ENCODE peak calls at places on chromosomes 7 and 10, in five cellular contexts. P is cardiac muscle cell, Y is IMR-90, J is Panc1, E is lung. H is an unnamed sample.

GRCh38 chr7:141702047-141702567 is at the start of gene DENND11:
- DNase-seq in P (peak; percentile 83), E (peak; percentile 38), Y (peak; percentile 11), J (no peak), H (peak; percentile 42)

GRCh38 chr7:41824284-41824683 is 121.4 kb upstream of the INHBA start:
- DNase-seq in P (no peak), J (no peak), E (no peak), Y (peak; percentile 71), H (no peak)

GRCh38 chr10:100970076-100970913 is 991 bp downstream of the SEMA4G start:
- DNase-seq in Y (no peak), P (no peak), E (no peak), J (no peak), H (no peak)

GRCh38 chr7:70092314-70093303 is 494.3 kb downstream of the AUTS2 start:
- DNase-seq in P (no peak), Y (peak; percentile 0), J (no peak), E (no peak), H (peak; percentile 97)

GRCh38 chr10:33337335-33337854 is 2.9 kb upstream of the NRP1 start:
- DNase-seq in J (no peak), E (no peak), Y (peak; percentile 68), P (peak; percentile 81), H (no peak)

GRCh38 chr7:117872565-117873055 is 631 bp downstream of the CTTNBP2 start:
- DNase-seq in E (no peak), Y (no peak), J (no peak), P (peak; percentile 64), H (no peak)

GRCh38 chr7:2519119-2519930 is at the start of gene LFNG:
- DNase-seq in Y (peak; percentile 83), E (peak; percentile 82), P (peak; percentile 96), J (no peak), H (peak; percentile 97)

GRCh38 chr10:131891196-131891928 is 9.4 kb upstream of the PPP2R2D start:
- DNase-seq in P (peak; percentile 50), Y (peak; percentile 8), J (no peak), E (no peak), H (no peak)

GRCh38 chr7:122300607-122301079 is 3.9 kb downstream of the FEZF1 start:
- DNase-seq in J (no peak), P (no peak), Y (no peak), E (no peak), H (no peak)

GRCh38 chr7:122299624-122299934 is 5.0 kb downstream of the FEZF1 start:
- DNase-seq in P (no peak), Y (no peak), E (no peak), J (no peak), H (no peak)

GRCh38 chr7:122298131-122298530 is 6.4 kb downstream of the FEZF1 start:
- DNase-seq in E (no peak), P (no peak), Y (no peak), J (no peak), H (no peak)

GRCh38 chr7:122299935-122300606 is 4.5 kb downstream of the FEZF1 start:
- DNase-seq in P (no peak), Y (no peak), J (no peak), E (no peak), H (no peak)

DNA sequence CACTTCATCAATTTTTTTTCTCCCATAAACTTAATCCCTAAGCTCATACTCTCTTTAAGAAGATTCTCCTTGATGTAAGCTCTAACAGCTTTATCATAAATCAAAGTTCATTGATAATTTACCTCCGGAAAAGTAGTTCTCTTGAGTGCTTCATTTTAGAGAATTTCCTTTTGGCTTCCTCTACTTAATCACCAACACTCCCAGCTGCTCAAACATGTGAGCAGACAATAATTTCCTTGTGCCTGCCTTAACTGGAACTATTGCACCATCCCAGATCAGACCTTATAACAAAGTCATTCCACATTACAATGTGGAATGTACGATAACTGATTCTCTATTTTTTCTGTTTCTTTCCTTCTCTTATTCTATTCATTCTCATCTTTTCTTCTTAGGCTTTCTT is 5.9 kb downstream of the FEZF1 start:
- DNase-seq in E (no peak), J (no peak), P (no peak), Y (no peak), H (no peak)
- H3K27me3 ChIP-seq in E (peaks cover 8% of the 10 kb centered on the region), J (peaks cover 28% of the 10 kb centered on the region), P (peaks cover 100% of the 10 kb centered on the region), Y (peaks cover 35% of the 10 kb centered on the region), H (peaks cover 4% of the 10 kb centered on the region)

GRCh38 chr7:149828357-149829309 is 9.5 kb upstream of the ZNF862 start:
- DNase-seq in P (no peak), E (no peak), J (no peak), Y (no peak), H (no peak)
- H3K4me3 ChIP-seq in P (no peak overlapping the region), E (no peak overlapping the region), J (no peak overlapping the region), Y (no peak overlapping the region), H (no peak overlapping the region)

GRCh38 chr10:82396886-82397285 is 521.9 kb downstream of the NRG3 start:
- DNase-seq in Y (no peak), E (no peak), J (no peak), P (no peak), H (no peak)

GRCh38 chr10:82392533-82392932 is 517.5 kb downstream of the NRG3 start:
- DNase-seq in J (no peak), Y (no peak), P (no peak), E (no peak), H (no peak)

GRCh38 chr10:82394987-82395386 is 520.0 kb downstream of the NRG3 start:
- DNase-seq in Y (no peak), P (no peak), J (no peak), E (no peak), H (no peak)

GRCh38 chr10:82390866-82391658 is 516.1 kb downstream of the NRG3 start:
- DNase-seq in J (no peak), P (no peak), Y (no peak), E (no peak), H (no peak)

GRCh38 chr10:82394122-82394521 is 519.1 kb downstream of the NRG3 start:
- DNase-seq in J (no peak), P (no peak), E (no peak), Y (no peak), H (no peak)
- H3K27me3 ChIP-seq in J (no peaks in the 10 kb centered on the region), P (no peaks in the 10 kb centered on the region), E (no peaks in the 10 kb centered on the region), Y (no peaks in the 10 kb centered on the region), H (no peaks in the 10 kb centered on the region)

GRCh38 chr7:23474829-23475578 is 4.7 kb upstream of the IGF2BP3 start:
- DNase-seq in E (no peak), Y (no peak), P (no peak), J (no peak), H (no peak)

GRCh38 chr7:23475579-23475844 is 5.2 kb upstream of the IGF2BP3 start:
- DNase-seq in Y (no peak), E (no peak), J (no peak), P (no peak), H (no peak)

GRCh38 chr7:23477962-23478866 is 7.9 kb upstream of the IGF2BP3 start:
- DNase-seq in J (no peak), P (no peak), Y (no peak), E (no peak), H (no peak)

GRCh38 chr7:23477170-23477525 is 6.9 kb upstream of the IGF2BP3 start:
- DNase-seq in P (no peak), Y (no peak), E (no peak), J (no peak), H (no peak)

DNA sequence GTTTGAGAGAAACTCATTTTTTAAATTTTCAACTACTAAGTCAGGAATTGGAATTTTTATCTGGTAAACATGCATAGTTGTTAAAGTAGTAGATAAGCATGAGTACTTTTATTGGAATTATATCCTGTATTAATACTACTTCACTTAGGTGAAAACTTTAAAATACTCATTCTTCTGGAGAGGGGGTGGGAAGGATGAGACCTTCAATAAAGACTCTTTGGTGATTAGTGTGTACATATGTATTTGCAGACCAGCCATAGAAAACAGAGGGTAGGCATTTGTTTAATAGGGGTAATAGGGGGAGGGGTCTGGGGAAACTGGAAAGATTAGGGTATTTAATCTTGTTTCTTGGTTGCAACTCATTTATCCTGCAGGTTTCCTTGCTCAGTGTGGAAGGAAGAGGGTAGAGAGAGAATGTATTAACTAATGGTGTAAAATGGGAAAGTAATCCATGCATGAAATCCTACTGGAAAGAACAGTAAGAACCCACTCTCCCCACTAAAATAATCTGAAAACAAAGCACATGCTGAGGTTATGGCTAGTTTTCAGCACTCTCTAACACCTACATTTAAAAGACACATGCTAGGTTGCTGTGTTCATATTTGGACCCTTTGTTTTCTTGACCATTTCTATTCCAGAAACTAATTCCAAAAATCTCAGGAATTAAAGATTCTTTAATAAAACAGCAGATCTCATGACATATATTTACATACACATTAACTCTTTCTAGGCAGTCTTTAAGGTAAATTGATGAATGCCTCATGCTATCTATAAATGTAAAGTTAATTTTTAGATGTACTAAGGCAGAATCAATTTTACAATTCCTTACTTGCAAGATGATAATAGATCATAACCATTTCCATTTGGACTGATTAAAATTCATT is 6.2 kb upstream of the IGF2BP3 start:
- DNase-seq in P (no peak), E (no peak), J (no peak), Y (no peak), H (peak; percentile 44)
- H3K4me3 ChIP-seq in P (peak overlapping the region; percentile 72), E (no peak overlapping the region), J (peak overlapping the region; percentile 98), Y (no peak overlapping the region), H (peak overlapping the region; percentile 87)

GRCh38 chr10:128045833-128046120 is 80.4 kb downstream of the MKI67 start:
- DNase-seq in J (no peak), P (no peak), Y (no peak), E (no peak), H (no peak)
- H3K27me3 ChIP-seq in J (no peaks in the 10 kb centered on the region), P (no peaks in the 10 kb centered on the region), Y (no peaks in the 10 kb centered on the region), E (no peaks in the 10 kb centered on the region), H (no peaks in the 10 kb centered on the region)

GRCh38 chr10:13268310-13268709 is 31.6 kb downstream of the PHYH start:
- DNase-seq in Y (no peak), J (no peak), P (no peak), E (no peak), H (no peak)

GRCh38 chr10:13270877-13271551 is 28.9 kb downstream of the PHYH start:
- DNase-seq in P (no peak), Y (peak; percentile 25), J (no peak), E (no peak), H (no peak)

GRCh38 chr10:13268841-13269240 is 31.0 kb downstream of the PHYH start:
- DNase-seq in E (no peak), J (no peak), P (no peak), Y (no peak), H (no peak)

GRCh38 chr10:13271552-13272163 is 28.2 kb downstream of the PHYH start:
- DNase-seq in E (no peak), J (no peak), Y (peak; percentile 22), P (peak; percentile 29), H (peak; percentile 71)

DNA sequence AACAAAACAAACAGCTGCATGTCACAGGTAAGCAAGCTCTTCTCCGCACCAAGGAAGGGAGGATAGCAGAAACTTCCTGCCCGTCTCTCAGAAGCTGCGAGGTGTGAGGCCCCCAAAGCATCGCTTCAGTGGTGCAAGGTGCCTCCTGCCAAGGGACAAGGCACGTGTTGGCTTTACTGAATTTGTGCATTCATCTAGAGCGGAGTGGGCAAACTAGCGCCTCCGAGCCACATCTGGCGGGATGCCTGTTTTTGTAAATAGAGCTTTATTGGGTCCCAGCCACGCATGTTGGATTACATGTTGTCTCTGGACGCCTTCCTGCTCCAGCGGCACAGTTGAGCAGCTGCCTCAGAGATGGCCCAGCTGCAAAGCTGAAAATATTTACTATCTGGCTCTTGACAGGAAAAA is 27.7 kb downstream of the PHYH start:
- DNase-seq in J (no peak), E (peak; percentile 44), P (no peak), Y (peak; percentile 54), H (peak; percentile 65)
- H3K4me3 ChIP-seq in J (no peak overlapping the region), E (no peak overlapping the region), P (no peak overlapping the region), Y (peak overlapping the region; percentile 35), H (peak overlapping the region; percentile 39)